ENCODE peak calls at places on chromosomes 11 and 22, in four cellular contexts. G, H, M and V are unnamed samples.

GRCh38 chr11:95985174-95985808 is 61.4 kb upstream of the MTMR2 start:
- DNase-seq in G (no peak), H (no peak), M (no peak), V (peak; percentile 28)

GRCh38 chr11:68302256-68303054 is 9.9 kb upstream of the LRP5 start:
- DNase-seq in G (no peak), H (peak; percentile 68), M (no peak), V (no peak)

GRCh38 chr11:47244664-47245350 is 3.8 kb downstream of the ACP2 start:
- DNase-seq in G (no peak), H (peak; percentile 42), M (no peak), V (peak; percentile 47)

GRCh38 chr11:67033661-67034166 is 10.8 kb downstream of the SYT12 start:
- DNase-seq in G (no peak), H (peak; percentile 98), M (no peak), V (peak; percentile 31)

GRCh38 chr11:63866211-63866610 is 27.3 kb downstream of the MARK2 start:
- DNase-seq in G (no peak), H (peak; percentile 76), M (no peak), V (no peak)

GRCh38 chr11:76209671-76209955 is 3.3 kb upstream of the WNT11 start:
- DNase-seq in G (no peak), H (no peak), M (no peak), V (no peak)

GRCh38 chr22:30712094-30712493 is 17.4 kb downstream of the OSBP2 start:
- DNase-seq in G (no peak), H (no peak), M (no peak), V (no peak)

GRCh38 chr11:18692941-18693760 is 5.4 kb upstream of the TMEM86A start:
- DNase-seq in G (no peak), H (no peak), M (no peak), V (no peak)

GRCh38 chr11:100639140-100639539 is 47.9 kb upstream of the ARHGAP42 start:
- DNase-seq in G (no peak), H (peak; percentile 88), M (no peak), V (no peak)

GRCh38 chr22:37972527-37972926 is 11.8 kb downstream of the SOX10 start:
- DNase-seq in G (no peak), H (no peak), M (no peak), V (no peak)

GRCh38 chr11:69525516-69526452 is 44.3 kb downstream of the LINC01488 start:
- DNase-seq in G (no peak), H (no peak), M (no peak), V (no peak)

GRCh38 chr22:21102659-21103267 is 57.0 kb downstream of the LRRC74B start:
- DNase-seq in G (peak; percentile 81), H (peak; percentile 69), M (peak; percentile 80), V (peak; percentile 78)

GRCh38 chr22:49960159-49960966 is at the start of gene PIM3:
- DNase-seq in G (peak; percentile 94), H (peak; percentile 95), M (peak; percentile 66), V (peak; percentile 99)

GRCh38 chr22:50683994-50684371 is 11.4 kb downstream of the SHANK3 start:
- DNase-seq in G (no peak), H (no peak), M (no peak), V (no peak)

GRCh38 chr11:90135016-90135415 is 553 bp downstream of the NAALAD2 start:
- DNase-seq in G (no peak), H (no peak), M (no peak), V (peak; percentile 70)
- H2BK12ac ChIP-seq in G (no peak overlapping the region), H (no peak overlapping the region), M (no peak overlapping the region), V (no peak overlapping the region)

GRCh38 chr11:32450372-32450771 is 15.0 kb upstream of the WT1 start:
- DNase-seq in G (no peak), H (no peak), M (no peak), V (no peak)

GRCh38 chr11:32448232-32448631 is 12.9 kb upstream of the WT1 start:
- DNase-seq in G (no peak), H (no peak), M (no peak), V (no peak)

GRCh38 chr11:32447252-32447651 is 11.9 kb upstream of the WT1 start:
- DNase-seq in G (no peak), H (no peak), M (no peak), V (no peak)

GRCh38 chr11:32440920-32441319 is 5.6 kb upstream of the WT1 start:
- DNase-seq in G (no peak), H (no peak), M (no peak), V (no peak)

GRCh38 chr11:32446227-32446626 is 10.9 kb upstream of the WT1 start:
- DNase-seq in G (no peak), H (no peak), M (no peak), V (no peak)
- H3K4me3 ChIP-seq in G (no peak overlapping the region), H (no peak overlapping the region), M (no peak overlapping the region), V (no peak overlapping the region)

GRCh38 chr11:65489706-65490310 is 9.0 kb upstream of the MALAT1 start:
- DNase-seq in G (no peak), H (no peak), M (no peak), V (peak; percentile 90)
- H2BK12ac ChIP-seq in G (peak overlapping the region; percentile 93), H (peak overlapping the region; percentile 95), M (peak overlapping the region; percentile 99), V (peak overlapping the region; percentile 81)

GRCh38 chr11:4041731-4042391 is 52.7 kb upstream of the RRM1 start:
- DNase-seq in G (no peak), H (no peak), M (no peak), V (no peak)
- H3K4me3 ChIP-seq in G (no peak overlapping the region), H (no peak overlapping the region), M (no peak overlapping the region), V (no peak overlapping the region)

DNA sequence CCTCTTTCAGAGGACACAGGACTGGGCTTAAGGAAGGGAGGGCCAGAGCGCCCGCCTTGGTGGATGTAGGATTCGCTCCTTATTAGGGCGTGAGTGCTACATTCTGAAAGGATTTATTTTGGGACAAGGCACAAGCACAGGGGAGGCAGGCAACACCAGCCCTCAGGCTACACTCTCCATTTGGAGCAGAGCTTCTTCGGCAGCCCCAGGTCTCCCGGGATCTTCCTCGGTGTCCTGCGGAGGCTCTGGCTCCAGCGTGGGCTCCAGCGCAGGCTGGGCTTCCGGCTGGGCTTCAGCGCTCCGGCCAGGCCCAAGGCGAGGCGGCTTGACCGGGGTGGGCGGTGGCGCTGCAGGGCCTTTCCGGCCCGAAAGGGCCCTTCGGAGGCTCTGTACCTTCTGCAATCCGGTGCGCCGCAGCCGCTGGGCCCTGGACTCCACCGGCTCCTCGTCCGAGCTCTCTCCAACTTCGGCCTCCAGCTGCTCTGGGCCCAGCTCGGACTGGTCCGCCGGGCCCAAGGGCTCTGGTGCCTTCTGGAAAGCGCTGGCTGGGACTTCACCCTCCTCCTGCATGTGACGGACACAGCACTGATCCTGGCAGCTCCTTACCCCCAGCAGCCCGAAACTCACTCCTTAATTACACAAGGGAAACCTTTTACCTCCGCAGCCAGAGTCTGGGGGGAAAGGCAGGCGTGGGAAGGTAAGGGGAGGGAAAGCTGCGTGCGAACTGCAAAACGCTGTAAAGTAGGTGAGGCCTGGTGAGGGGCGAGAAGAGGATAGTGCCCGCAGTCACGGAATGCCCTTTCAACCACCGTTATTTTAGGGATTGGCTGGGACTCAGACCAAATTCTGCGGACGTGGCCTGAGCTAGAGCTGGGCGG is 1.1 kb downstream of the CAVIN3 start:
- DNase-seq in G (no peak), H (no peak), M (no peak), V (peak; percentile 7)
- H2BK12ac ChIP-seq in G (peak overlapping the region; percentile 36), H (peak overlapping the region; percentile 67), M (peak overlapping the region; percentile 91), V (no peak overlapping the region)